ENCODE peak calls at places on chromosomes 6 and 20, in five cellular contexts. One of them, this sample, is unnamed.

GRCh38 chr6:30107756-30108155 is 5.1 kb downstream of the TRIM31 start:
- DNase-seq in cardiac fibroblast: no peak
- DNase-seq in endothelial cell: no peak
- DNase-seq in tibial nerve: no peak
- DNase-seq in testis: no peak
- DNase-seq in this sample: no peak

GRCh38 chr20:51447097-51447764 is 95.3 kb downstream of the NFATC2 start:
- DNase-seq in cardiac fibroblast: peak
- DNase-seq in endothelial cell: no peak
- DNase-seq in tibial nerve: peak
- DNase-seq in testis: peak
- DNase-seq in this sample: no peak

GRCh38 chr6:15401769-15402250 is 155.9 kb downstream of the JARID2 start:
- DNase-seq in cardiac fibroblast: peak
- DNase-seq in endothelial cell: no peak
- DNase-seq in tibial nerve: no peak
- DNase-seq in testis: no peak
- DNase-seq in this sample: no peak

GRCh38 chr6:106972500-106972899 is 2.0 kb downstream of the CD24 start:
- DNase-seq in cardiac fibroblast: no peak
- DNase-seq in endothelial cell: peak
- DNase-seq in tibial nerve: no peak
- DNase-seq in testis: no peak
- DNase-seq in this sample: peak

GRCh38 chr6:168038576-168039140 is 40.4 kb downstream of the FRMD1 start:
- DNase-seq in cardiac fibroblast: no peak
- DNase-seq in endothelial cell: no peak
- DNase-seq in tibial nerve: no peak
- DNase-seq in testis: no peak
- DNase-seq in this sample: no peak

GRCh38 chr6:79168695-79168980 is 65.8 kb downstream of the HMGN3 start:
- DNase-seq in cardiac fibroblast: no peak
- DNase-seq in endothelial cell: no peak
- DNase-seq in tibial nerve: no peak
- DNase-seq in testis: no peak
- DNase-seq in this sample: no peak

GRCh38 chr6:72943699-72944098 is 281.6 kb downstream of the KHDC1L start:
- DNase-seq in cardiac fibroblast: no peak
- DNase-seq in endothelial cell: no peak
- DNase-seq in tibial nerve: no peak
- DNase-seq in testis: no peak
- DNase-seq in this sample: no peak

GRCh38 chr6:35026434-35027222 is 114.5 kb downstream of the TCP11 start:
- DNase-seq in cardiac fibroblast: peak
- DNase-seq in endothelial cell: no peak
- DNase-seq in tibial nerve: no peak
- DNase-seq in testis: no peak
- DNase-seq in this sample: no peak

DNA sequence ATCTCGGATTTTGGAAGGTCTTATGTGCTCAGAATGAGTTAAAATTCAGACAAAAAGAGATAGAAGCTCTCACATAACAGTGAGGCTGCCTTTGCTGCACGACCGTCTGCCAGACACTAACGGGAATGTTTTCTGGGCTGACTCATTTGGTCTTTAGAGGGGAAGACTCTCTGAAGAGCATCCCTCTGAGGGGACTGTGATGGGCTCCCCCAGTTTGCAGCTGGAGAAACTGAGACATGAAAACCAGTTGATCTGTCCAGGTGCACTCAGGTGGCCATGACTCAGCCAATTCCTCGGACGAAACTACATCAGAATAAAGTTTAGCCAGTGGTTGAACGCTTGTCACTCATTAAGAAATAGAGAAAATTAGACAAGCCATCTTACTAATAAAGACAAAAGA is 153.9 kb downstream of the RNASET2 start:
- DNase-seq in cardiac fibroblast: no peak
- DNase-seq in endothelial cell: no peak
- DNase-seq in tibial nerve: no peak
- DNase-seq in testis: no peak
- DNase-seq in this sample: no peak
- TF ChIP-seq CTCF in cardiac fibroblast: no peak
- TF ChIP-seq CTCF in endothelial cell: no peak
- TF ChIP-seq CTCF in tibial nerve: no peak
- TF ChIP-seq CTCF in testis: no peak
- TF ChIP-seq CTCF in this sample: no peak

GRCh38 chr6:31680841-31681671 is at the start of gene LY6G5C:
- DNase-seq in cardiac fibroblast: peak
- DNase-seq in endothelial cell: peak
- DNase-seq in tibial nerve: peak
- DNase-seq in testis: peak
- DNase-seq in this sample: peak
- TF ChIP-seq CTCF in cardiac fibroblast: peak
- TF ChIP-seq CTCF in endothelial cell: peak
- TF ChIP-seq CTCF in tibial nerve: peak
- TF ChIP-seq CTCF in testis: peak
- TF ChIP-seq CTCF in this sample: peak

DNA sequence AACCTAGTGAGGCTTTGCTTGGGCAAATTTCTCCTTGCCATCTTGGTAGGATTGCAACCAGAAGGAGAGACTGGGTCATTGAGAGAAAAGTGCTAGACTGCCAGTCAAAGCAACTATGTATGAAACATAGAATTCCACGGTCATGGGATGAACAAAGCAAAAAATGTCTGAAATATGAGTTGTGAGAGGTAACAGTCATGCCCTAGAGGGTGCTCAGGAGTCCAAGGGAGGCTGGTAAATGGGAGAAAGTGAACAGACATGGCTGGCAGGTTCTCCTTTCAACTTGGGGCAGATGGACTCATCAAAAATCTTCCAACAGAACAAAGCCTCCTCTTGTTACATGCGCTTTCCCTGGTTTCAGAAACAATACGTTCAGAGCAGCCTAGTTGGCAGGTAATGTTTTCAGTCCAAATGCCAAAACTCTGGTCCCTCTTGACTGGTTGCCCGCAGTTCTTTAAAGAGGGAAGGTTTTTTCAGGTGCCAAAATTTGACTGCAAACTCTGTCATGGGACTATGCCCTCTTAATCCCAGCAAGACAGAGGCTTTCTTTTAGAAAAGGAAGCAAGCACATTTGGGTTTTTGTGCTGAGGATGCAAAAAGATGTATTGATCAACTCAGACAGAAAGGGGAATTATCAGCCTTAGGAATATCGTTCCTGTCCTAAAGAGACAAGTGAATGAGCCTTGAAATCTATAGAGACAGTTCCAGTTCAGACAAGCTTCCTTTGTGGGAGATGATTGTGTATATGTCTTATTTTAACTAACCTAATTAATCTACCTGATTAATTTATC is 68.5 kb upstream of the SASH1 start:
- DNase-seq in cardiac fibroblast: no peak
- DNase-seq in endothelial cell: no peak
- DNase-seq in tibial nerve: no peak
- DNase-seq in testis: no peak
- DNase-seq in this sample: no peak
- TF ChIP-seq CTCF in cardiac fibroblast: peak
- TF ChIP-seq CTCF in endothelial cell: no peak
- TF ChIP-seq CTCF in tibial nerve: no peak
- TF ChIP-seq CTCF in testis: no peak
- TF ChIP-seq CTCF in this sample: no peak

DNA sequence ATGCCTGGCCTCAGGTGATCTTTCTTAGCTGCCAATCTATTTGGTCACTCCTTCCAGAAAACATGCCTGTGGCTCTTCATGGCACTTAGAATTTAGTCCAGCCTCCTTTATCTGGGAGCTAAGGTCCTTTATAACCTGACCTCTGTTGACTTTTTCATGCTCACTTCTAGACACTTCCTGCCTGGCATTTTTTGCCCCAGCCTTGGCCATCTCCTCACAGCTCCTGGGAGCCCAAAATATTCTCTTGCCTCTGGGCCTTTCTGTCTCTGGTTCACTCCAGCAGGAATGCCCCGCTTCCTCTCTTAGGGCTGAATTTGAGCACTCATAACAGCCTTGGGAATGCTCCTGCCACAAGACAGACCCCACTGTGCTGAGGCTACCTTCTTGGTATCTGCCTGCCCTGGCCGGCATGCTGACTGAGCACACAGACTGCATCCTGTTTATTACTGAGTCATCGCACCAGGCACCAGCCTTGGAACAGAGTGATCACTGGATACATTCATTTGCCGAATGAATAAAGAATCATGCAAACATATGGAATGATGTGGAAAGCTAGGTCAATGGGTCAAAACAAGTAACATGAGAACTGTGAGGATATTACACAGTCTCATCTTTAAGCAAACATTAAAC is 5.8 kb upstream of the EEF1E1 start:
- DNase-seq in cardiac fibroblast: peak
- DNase-seq in endothelial cell: no peak
- DNase-seq in tibial nerve: no peak
- DNase-seq in testis: no peak
- DNase-seq in this sample: no peak
- TF ChIP-seq CTCF in cardiac fibroblast: no peak
- TF ChIP-seq CTCF in endothelial cell: no peak
- TF ChIP-seq CTCF in tibial nerve: no peak
- TF ChIP-seq CTCF in testis: no peak
- TF ChIP-seq CTCF in this sample: no peak

GRCh38 chr20:11267131-11267761 is 593.4 kb upstream of the JAG1 start:
- DNase-seq in cardiac fibroblast: peak
- DNase-seq in endothelial cell: no peak
- DNase-seq in tibial nerve: peak
- DNase-seq in testis: no peak
- DNase-seq in this sample: no peak
- TF ChIP-seq CTCF in cardiac fibroblast: peak
- TF ChIP-seq CTCF in endothelial cell: no peak
- TF ChIP-seq CTCF in tibial nerve: no peak
- TF ChIP-seq CTCF in testis: no peak
- TF ChIP-seq CTCF in this sample: no peak

DNA sequence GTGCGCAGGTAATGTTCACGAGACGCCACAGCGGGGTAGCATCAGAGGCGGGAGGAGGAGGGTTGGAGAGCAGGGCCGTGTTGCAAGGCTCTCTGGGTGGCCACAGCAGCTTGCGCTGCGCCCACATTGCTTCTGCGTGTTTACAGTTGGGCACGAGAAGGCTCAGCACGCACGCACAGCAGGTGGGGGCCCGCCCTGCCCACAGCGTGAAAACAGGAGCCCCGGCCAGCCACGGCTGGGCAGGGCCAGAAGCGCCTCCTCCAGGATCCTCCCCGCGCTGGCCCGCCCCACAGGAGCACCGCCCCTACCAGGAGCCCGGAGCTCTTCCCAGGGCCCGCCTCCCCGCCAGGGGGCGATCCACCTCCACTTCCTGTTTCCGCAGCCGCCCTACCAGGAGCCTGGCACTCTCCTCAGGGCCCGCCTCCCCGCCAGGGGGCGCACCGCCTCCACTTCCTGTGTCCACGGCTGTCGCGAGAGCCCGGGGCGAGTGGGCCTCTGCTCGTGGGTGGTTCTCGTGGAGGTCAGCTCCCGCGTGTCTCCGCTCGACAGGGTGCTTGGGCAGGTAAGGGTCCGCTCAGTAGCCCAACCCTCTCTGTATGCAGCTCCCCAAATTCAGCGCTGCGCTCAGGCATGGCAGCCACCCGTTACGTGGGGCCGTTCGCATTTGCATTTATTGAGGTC is at the start of gene FAM50B:
- DNase-seq in cardiac fibroblast: peak
- DNase-seq in endothelial cell: peak
- DNase-seq in tibial nerve: peak
- DNase-seq in testis: peak
- DNase-seq in this sample: peak
- TF ChIP-seq CTCF in cardiac fibroblast: peak
- TF ChIP-seq CTCF in endothelial cell: peak
- TF ChIP-seq CTCF in tibial nerve: peak
- TF ChIP-seq CTCF in testis: peak
- TF ChIP-seq CTCF in this sample: peak

GRCh38 chr6:6788394-6789020 is 200.0 kb downstream of the LY86 start:
- DNase-seq in cardiac fibroblast: peak
- DNase-seq in endothelial cell: no peak
- DNase-seq in tibial nerve: no peak
- DNase-seq in testis: peak
- DNase-seq in this sample: no peak
- TF ChIP-seq CTCF in cardiac fibroblast: peak
- TF ChIP-seq CTCF in endothelial cell: peak
- TF ChIP-seq CTCF in tibial nerve: no peak
- TF ChIP-seq CTCF in testis: peak
- TF ChIP-seq CTCF in this sample: peak

DNA sequence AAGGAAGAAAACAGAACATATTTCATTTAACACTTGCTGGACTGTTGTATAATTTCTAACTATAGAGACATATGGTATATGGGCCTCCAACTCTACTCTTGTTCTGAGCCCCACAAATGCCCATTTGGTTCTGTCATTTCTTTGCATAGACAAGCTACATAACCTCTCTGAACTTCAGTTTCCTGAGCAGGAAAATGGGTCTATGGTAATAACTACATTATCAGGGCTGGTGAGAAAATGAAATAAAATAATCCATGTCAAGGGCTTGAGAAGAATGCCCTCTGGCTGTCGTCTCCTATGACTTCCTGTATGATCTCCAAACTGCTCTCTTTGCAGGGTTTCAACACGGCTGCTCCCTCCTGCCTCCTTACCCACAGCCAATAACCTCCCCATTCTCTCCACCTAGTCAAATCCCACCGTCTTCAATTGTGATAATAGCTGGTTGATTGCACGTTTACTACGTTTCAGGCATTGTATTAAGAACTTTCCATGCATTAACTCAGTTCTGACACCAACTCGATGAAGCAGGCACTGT is 12.0 kb downstream of the ZCCHC3 start:
- DNase-seq in cardiac fibroblast: peak
- DNase-seq in endothelial cell: no peak
- DNase-seq in tibial nerve: no peak
- DNase-seq in testis: no peak
- DNase-seq in this sample: no peak
- TF ChIP-seq CTCF in cardiac fibroblast: no peak
- TF ChIP-seq CTCF in endothelial cell: no peak
- TF ChIP-seq CTCF in tibial nerve: no peak
- TF ChIP-seq CTCF in testis: no peak
- TF ChIP-seq CTCF in this sample: no peak

GRCh38 chr20:56685879-56686278 is 56.8 kb downstream of the TFAP2C start:
- DNase-seq in cardiac fibroblast: no peak
- DNase-seq in endothelial cell: no peak
- DNase-seq in tibial nerve: no peak
- DNase-seq in testis: no peak
- DNase-seq in this sample: no peak
- TF ChIP-seq CTCF in cardiac fibroblast: no peak
- TF ChIP-seq CTCF in endothelial cell: no peak
- TF ChIP-seq CTCF in tibial nerve: no peak
- TF ChIP-seq CTCF in testis: no peak
- TF ChIP-seq CTCF in this sample: no peak

This sample was measured in neural crest cell.